ENCODE peak calls at places on chromosome 11, in seven cellular contexts. A is left cardiac atrium; N is GM12891; D is endodermal cell; G is activated CD4-positive, alpha-beta T cell treated with anti-CD3 and anti-CD28 coated beads for 24 hours; I is D341Med; K is cardiac muscle cell. Y is an unnamed sample.

GRCh38 chr11:123374622-123374968 is 55.5 kb upstream of the GRAMD1B start:
- DNase-seq in A (no peak), K (peak), D (no peak), I (no peak), N (no peak), G (no peak), Y (no peak)

GRCh38 chr11:11697796-11698195 is 76.0 kb upstream of the GALNT18 start:
- DNase-seq in D (no peak), G (no peak), K (no peak), N (no peak), A (no peak), I (no peak), Y (no peak)

GRCh38 chr11:121029153-121029552 is 5.3 kb downstream of the TBCEL start:
- DNase-seq in G (no peak), I (no peak), A (no peak), D (no peak), K (no peak), N (no peak), Y (no peak)

GRCh38 chr11:86735462-86736302 is 63.3 kb upstream of the ME3 start:
- DNase-seq in D (no peak), G (no peak), K (no peak), I (no peak), N (no peak), A (no peak), Y (no peak)

GRCh38 chr11:126573325-126574076 is 218.0 kb downstream of the ST3GAL4 start:
- DNase-seq in K (peak), D (peak), N (no peak), G (no peak), I (no peak), A (no peak), Y (no peak)

GRCh38 chr11:117908959-117909610 is 20.1 kb downstream of the TMPRSS13 start:
- DNase-seq in N (no peak), I (no peak), D (peak), K (peak), G (no peak), A (no peak), Y (no peak)

GRCh38 chr11:10413268-10413667 is 41.8 kb upstream of the AMPD3 start:
- DNase-seq in I (no peak), G (no peak), D (no peak), K (peak), N (no peak), A (no peak), Y (no peak)

GRCh38 chr11:66142370-66143263 is 72.5 kb downstream of the PACS1 start:
- DNase-seq in N (no peak), D (no peak), K (no peak), I (no peak), G (no peak), A (no peak), Y (no peak)

GRCh38 chr11:32562839-32563599 is 20.6 kb upstream of the EIF3M start:
- DNase-seq in A (no peak), K (no peak), G (no peak), I (no peak), D (no peak), N (no peak), Y (no peak)

GRCh38 chr11:74672956-74673895 is 58.0 kb downstream of the CHRDL2 start:
- DNase-seq in I (peak), A (peak), K (no peak), G (no peak), N (no peak), D (peak), Y (no peak)

GRCh38 chr11:65426839-65427690 is 4.5 kb downstream of the NEAT1 start:
- DNase-seq in A (peak), N (no peak), K (no peak), I (no peak), D (peak), G (no peak), Y (no peak)

GRCh38 chr11:20303451-20303965 is 60.0 kb upstream of the HTATIP2 start:
- DNase-seq in I (no peak), N (no peak), K (no peak), G (no peak), D (no peak), A (no peak), Y (no peak)

GRCh38 chr11:119169272-119169719 is 771 bp downstream of the NLRX1 start:
- DNase-seq in G (no peak), D (peak), A (peak), N (peak), I (peak), K (peak), Y (no peak)